ENCODE peak calls at places on chromosomes 6 and 20, in nine cellular contexts. One of them, this sample, is unnamed. For H3K36me3, the result is how much of the 10 kb centered on the place peaks cover.

GRCh38 chr6:147662639-147663038 is 154.1 kb downstream of the SAMD5 start:
- DNase-seq in heart right ventricle: no peak
- DNase-seq in cardiac muscle cell: no peak
- DNase-seq in esophagus muscularis mucosa: no peak
- DNase-seq in adrenal gland: no peak
- DNase-seq in psoas muscle: no peak
- DNase-seq in ovary: no peak
- DNase-seq in heart left ventricle: no peak
- DNase-seq in HCT116: no peak
- DNase-seq in this sample: no peak

GRCh38 chr6:129744201-129744879 is 34.4 kb upstream of the ARHGAP18 start:
- DNase-seq in heart right ventricle: no peak
- DNase-seq in cardiac muscle cell: no peak
- DNase-seq in esophagus muscularis mucosa: no peak
- DNase-seq in adrenal gland: no peak
- DNase-seq in psoas muscle: no peak
- DNase-seq in ovary: no peak
- DNase-seq in heart left ventricle: no peak
- DNase-seq in HCT116: peak
- DNase-seq in this sample: no peak

GRCh38 chr6:15264902-15265761 is 19.3 kb downstream of the JARID2 start:
- DNase-seq in heart right ventricle: no peak
- DNase-seq in cardiac muscle cell: no peak
- DNase-seq in esophagus muscularis mucosa: no peak
- DNase-seq in adrenal gland: peak
- DNase-seq in psoas muscle: peak
- DNase-seq in ovary: no peak
- DNase-seq in heart left ventricle: no peak
- DNase-seq in HCT116: no peak
- DNase-seq in this sample: no peak

GRCh38 chr6:79604583-79605037 is 26.5 kb upstream of the SH3BGRL2 start:
- DNase-seq in heart right ventricle: no peak
- DNase-seq in cardiac muscle cell: no peak
- DNase-seq in esophagus muscularis mucosa: no peak
- DNase-seq in adrenal gland: no peak
- DNase-seq in psoas muscle: no peak
- DNase-seq in ovary: no peak
- DNase-seq in heart left ventricle: no peak
- DNase-seq in HCT116: no peak
- DNase-seq in this sample: no peak

GRCh38 chr6:56101141-56101553 is 146.2 kb downstream of the COL21A1 start:
- DNase-seq in heart right ventricle: no peak
- DNase-seq in cardiac muscle cell: no peak
- DNase-seq in esophagus muscularis mucosa: no peak
- DNase-seq in adrenal gland: no peak
- DNase-seq in psoas muscle: no peak
- DNase-seq in ovary: no peak
- DNase-seq in heart left ventricle: no peak
- DNase-seq in HCT116: peak
- DNase-seq in this sample: no peak

GRCh38 chr6:43355862-43356590 is 13.4 kb downstream of the ZNF318 start:
- DNase-seq in heart right ventricle: no peak
- DNase-seq in cardiac muscle cell: peak
- DNase-seq in esophagus muscularis mucosa: no peak
- DNase-seq in adrenal gland: no peak
- DNase-seq in psoas muscle: no peak
- DNase-seq in ovary: no peak
- DNase-seq in heart left ventricle: no peak
- DNase-seq in HCT116: no peak
- DNase-seq in this sample: no peak

GRCh38 chr6:9233686-9234085 is 798.3 kb upstream of the SLC35B3 start:
- DNase-seq in heart right ventricle: no peak
- DNase-seq in cardiac muscle cell: no peak
- DNase-seq in esophagus muscularis mucosa: no peak
- DNase-seq in adrenal gland: no peak
- DNase-seq in psoas muscle: no peak
- DNase-seq in ovary: no peak
- DNase-seq in heart left ventricle: no peak
- DNase-seq in HCT116: no peak
- DNase-seq in this sample: no peak

GRCh38 chr6:143598466-143599080 is 79.2 kb upstream of the PHACTR2 start:
- DNase-seq in heart right ventricle: no peak
- DNase-seq in cardiac muscle cell: no peak
- DNase-seq in esophagus muscularis mucosa: no peak
- DNase-seq in adrenal gland: no peak
- DNase-seq in psoas muscle: no peak
- DNase-seq in ovary: no peak
- DNase-seq in heart left ventricle: no peak
- DNase-seq in HCT116: no peak
- DNase-seq in this sample: no peak

GRCh38 chr6:27472182-27472616 is 706 bp downstream of the ZNF184 start:
- DNase-seq in heart right ventricle: no peak
- DNase-seq in cardiac muscle cell: peak
- DNase-seq in esophagus muscularis mucosa: no peak
- DNase-seq in adrenal gland: peak
- DNase-seq in psoas muscle: peak
- DNase-seq in ovary: peak
- DNase-seq in heart left ventricle: no peak
- DNase-seq in HCT116: peak
- DNase-seq in this sample: peak

GRCh38 chr6:168822376-168822775 is 381.4 kb downstream of the SMOC2 start:
- DNase-seq in heart right ventricle: no peak
- DNase-seq in cardiac muscle cell: no peak
- DNase-seq in esophagus muscularis mucosa: no peak
- DNase-seq in adrenal gland: no peak
- DNase-seq in psoas muscle: no peak
- DNase-seq in ovary: no peak
- DNase-seq in heart left ventricle: no peak
- DNase-seq in HCT116: no peak
- DNase-seq in this sample: no peak

GRCh38 chr20:41136336-41136694 is 1.0 kb upstream of the PLCG1 start:
- DNase-seq in heart right ventricle: no peak
- DNase-seq in cardiac muscle cell: no peak
- DNase-seq in esophagus muscularis mucosa: no peak
- DNase-seq in adrenal gland: no peak
- DNase-seq in psoas muscle: no peak
- DNase-seq in ovary: no peak
- DNase-seq in heart left ventricle: no peak
- DNase-seq in HCT116: no peak
- DNase-seq in this sample: no peak

GRCh38 chr20:41149679-41150131 is 12.4 kb downstream of the PLCG1 start:
- DNase-seq in heart right ventricle: no peak
- DNase-seq in cardiac muscle cell: no peak
- DNase-seq in esophagus muscularis mucosa: no peak
- DNase-seq in adrenal gland: no peak
- DNase-seq in psoas muscle: peak
- DNase-seq in ovary: no peak
- DNase-seq in heart left ventricle: no peak
- DNase-seq in HCT116: peak
- DNase-seq in this sample: no peak

DNA sequence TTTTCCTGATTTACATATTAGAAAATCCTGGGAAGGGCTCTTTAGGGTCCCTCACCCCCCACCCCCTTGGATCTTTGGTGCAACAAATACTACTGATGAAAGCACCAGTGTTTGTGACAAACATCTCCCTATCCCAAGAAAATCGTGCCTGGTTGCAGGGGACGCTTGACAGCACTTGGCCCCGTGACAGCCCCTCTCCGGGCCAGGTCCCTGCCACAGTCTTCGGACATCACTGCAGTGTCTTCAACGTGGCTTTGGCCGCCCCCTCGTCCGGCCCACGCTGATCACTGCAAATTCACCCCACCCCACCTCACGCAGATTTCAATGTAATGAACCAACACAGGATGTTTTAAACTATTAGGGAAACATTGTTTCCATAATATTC is 43.3 kb downstream of the GNAS start:
- DNase-seq in heart right ventricle: peak
- DNase-seq in cardiac muscle cell: no peak
- DNase-seq in esophagus muscularis mucosa: no peak
- DNase-seq in adrenal gland: no peak
- DNase-seq in psoas muscle: peak
- DNase-seq in ovary: no peak
- DNase-seq in heart left ventricle: no peak
- DNase-seq in HCT116: no peak
- DNase-seq in this sample: no peak
- H3K36me3 ChIP-seq in heart right ventricle: under half
- H3K36me3 ChIP-seq in cardiac muscle cell: under half
- H3K36me3 ChIP-seq in esophagus muscularis mucosa: under half
- H3K36me3 ChIP-seq in adrenal gland: under half
- H3K36me3 ChIP-seq in psoas muscle: under half
- H3K36me3 ChIP-seq in ovary: under half
- H3K36me3 ChIP-seq in heart left ventricle: under half
- H3K36me3 ChIP-seq in HCT116: under half
- H3K36me3 ChIP-seq in this sample: under half

DNA sequence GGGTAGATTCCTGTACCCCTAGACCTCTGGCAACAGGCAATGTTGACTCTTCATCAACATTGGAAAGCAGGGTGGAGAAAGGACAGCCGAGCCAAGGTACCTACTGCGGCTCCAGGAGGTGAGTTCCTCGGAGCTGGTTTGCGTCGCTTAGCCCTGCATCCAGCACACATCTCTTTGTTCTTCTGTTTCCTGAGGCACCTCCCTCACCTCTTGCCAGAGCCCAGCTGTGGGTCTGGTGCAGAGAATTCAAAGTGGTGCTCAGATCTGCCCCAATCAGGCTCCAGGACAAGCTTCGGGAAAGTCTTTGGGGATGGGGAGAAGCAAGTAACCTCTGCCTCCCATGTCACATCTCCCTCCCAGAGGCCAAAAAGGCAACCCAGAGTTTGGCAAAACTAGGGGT is 2.2 kb downstream of the KCNG1 start:
- DNase-seq in heart right ventricle: no peak
- DNase-seq in cardiac muscle cell: no peak
- DNase-seq in esophagus muscularis mucosa: no peak
- DNase-seq in adrenal gland: no peak
- DNase-seq in psoas muscle: no peak
- DNase-seq in ovary: no peak
- DNase-seq in heart left ventricle: no peak
- DNase-seq in HCT116: no peak
- DNase-seq in this sample: no peak
- H3K4me3 ChIP-seq in heart right ventricle: no peak
- H3K4me3 ChIP-seq in cardiac muscle cell: peak
- H3K4me3 ChIP-seq in esophagus muscularis mucosa: no peak
- H3K4me3 ChIP-seq in adrenal gland: no peak
- H3K4me3 ChIP-seq in psoas muscle: no peak
- H3K4me3 ChIP-seq in ovary: no peak
- H3K4me3 ChIP-seq in heart left ventricle: no peak
- H3K4me3 ChIP-seq in HCT116: no peak
- H3K4me3 ChIP-seq in this sample: no peak

GRCh38 chr6:146381486-146381885 is 162.1 kb upstream of the RAB32 start:
- DNase-seq in heart right ventricle: no peak
- DNase-seq in cardiac muscle cell: no peak
- DNase-seq in esophagus muscularis mucosa: no peak
- DNase-seq in adrenal gland: no peak
- DNase-seq in psoas muscle: no peak
- DNase-seq in ovary: no peak
- DNase-seq in heart left ventricle: no peak
- DNase-seq in HCT116: no peak
- DNase-seq in this sample: no peak
- TF ChIP-seq CTCF in heart right ventricle: peak
- TF ChIP-seq CTCF in cardiac muscle cell: peak
- TF ChIP-seq CTCF in esophagus muscularis mucosa: no peak
- TF ChIP-seq CTCF in adrenal gland: no peak
- TF ChIP-seq CTCF in psoas muscle: no peak
- TF ChIP-seq CTCF in ovary: no peak
- TF ChIP-seq CTCF in heart left ventricle: no peak
- TF ChIP-seq CTCF in HCT116: no peak
- TF ChIP-seq CTCF in this sample: no peak

GRCh38 chr20:62887860-62888239 is 26.2 kb upstream of the TCFL5 start:
- DNase-seq in heart right ventricle: no peak
- DNase-seq in cardiac muscle cell: no peak
- DNase-seq in esophagus muscularis mucosa: no peak
- DNase-seq in adrenal gland: no peak
- DNase-seq in psoas muscle: peak
- DNase-seq in ovary: no peak
- DNase-seq in heart left ventricle: no peak
- DNase-seq in HCT116: no peak
- DNase-seq in this sample: no peak
- H3K36me3 ChIP-seq in heart right ventricle: under half
- H3K36me3 ChIP-seq in cardiac muscle cell: under half
- H3K36me3 ChIP-seq in esophagus muscularis mucosa: half or more
- H3K36me3 ChIP-seq in adrenal gland: half or more
- H3K36me3 ChIP-seq in psoas muscle: half or more
- H3K36me3 ChIP-seq in ovary: under half
- H3K36me3 ChIP-seq in heart left ventricle: half or more
- H3K36me3 ChIP-seq in HCT116: under half
- H3K36me3 ChIP-seq in this sample: under half

GRCh38 chr6:37695857-37696219 is 1.8 kb downstream of the MDGA1 start:
- DNase-seq in heart right ventricle: no peak
- DNase-seq in cardiac muscle cell: no peak
- DNase-seq in esophagus muscularis mucosa: no peak
- DNase-seq in adrenal gland: peak
- DNase-seq in psoas muscle: no peak
- DNase-seq in ovary: no peak
- DNase-seq in heart left ventricle: no peak
- DNase-seq in HCT116: no peak
- DNase-seq in this sample: no peak

GRCh38 chr6:37693546-37694250 is 4.0 kb downstream of the MDGA1 start:
- DNase-seq in heart right ventricle: no peak
- DNase-seq in cardiac muscle cell: no peak
- DNase-seq in esophagus muscularis mucosa: no peak
- DNase-seq in adrenal gland: no peak
- DNase-seq in psoas muscle: no peak
- DNase-seq in ovary: no peak
- DNase-seq in heart left ventricle: no peak
- DNase-seq in HCT116: no peak
- DNase-seq in this sample: no peak

GRCh38 chr6:37696220-37696840 is 1.4 kb downstream of the MDGA1 start:
- DNase-seq in heart right ventricle: peak
- DNase-seq in cardiac muscle cell: peak
- DNase-seq in esophagus muscularis mucosa: no peak
- DNase-seq in adrenal gland: peak
- DNase-seq in psoas muscle: no peak
- DNase-seq in ovary: peak
- DNase-seq in heart left ventricle: no peak
- DNase-seq in HCT116: no peak
- DNase-seq in this sample: no peak

GRCh38 chr6:37694259-37694658 is 3.4 kb downstream of the MDGA1 start:
- DNase-seq in heart right ventricle: no peak
- DNase-seq in cardiac muscle cell: no peak
- DNase-seq in esophagus muscularis mucosa: no peak
- DNase-seq in adrenal gland: no peak
- DNase-seq in psoas muscle: no peak
- DNase-seq in ovary: no peak
- DNase-seq in heart left ventricle: no peak
- DNase-seq in HCT116: no peak
- DNase-seq in this sample: no peak

DNA sequence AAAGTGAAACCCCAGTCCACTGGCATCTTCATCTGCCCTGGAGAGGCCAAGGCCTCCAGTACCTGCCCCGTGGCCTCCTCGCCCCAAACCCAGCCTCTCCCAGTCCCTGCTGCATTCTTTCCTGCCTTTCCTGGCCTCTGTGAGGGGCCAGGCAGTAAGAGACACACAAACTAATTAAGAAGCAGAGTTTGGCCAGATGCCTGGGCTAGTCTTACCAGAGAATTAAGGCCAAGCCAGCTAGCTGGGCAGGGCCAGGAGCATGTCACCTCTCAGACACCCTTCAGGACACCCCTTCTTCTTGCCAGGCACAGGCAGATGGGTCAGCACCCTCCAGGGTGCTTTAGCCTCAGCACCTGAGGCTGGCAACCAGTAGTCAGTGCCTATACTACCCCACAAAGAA is 2.4 kb downstream of the MDGA1 start:
- DNase-seq in heart right ventricle: no peak
- DNase-seq in cardiac muscle cell: no peak
- DNase-seq in esophagus muscularis mucosa: no peak
- DNase-seq in adrenal gland: no peak
- DNase-seq in psoas muscle: no peak
- DNase-seq in ovary: no peak
- DNase-seq in heart left ventricle: no peak
- DNase-seq in HCT116: no peak
- DNase-seq in this sample: no peak
- H3K4me3 ChIP-seq in heart right ventricle: no peak
- H3K4me3 ChIP-seq in cardiac muscle cell: no peak
- H3K4me3 ChIP-seq in esophagus muscularis mucosa: peak
- H3K4me3 ChIP-seq in adrenal gland: no peak
- H3K4me3 ChIP-seq in psoas muscle: peak
- H3K4me3 ChIP-seq in ovary: no peak
- H3K4me3 ChIP-seq in heart left ventricle: no peak
- H3K4me3 ChIP-seq in HCT116: no peak
- H3K4me3 ChIP-seq in this sample: no peak